ENCODE peak calls at places on chromosomes 12 and 14, in eight cellular contexts. One of them, this sample, is unnamed.

GRCh38 chr12:27333311-27334009 is 824 bp downstream of the BMAL2 start:
- DNase-seq in bronchial epithelial cell: peak
- DNase-seq in cardiac fibroblast: no peak
- DNase-seq in heart left ventricle: peak
- DNase-seq in fibroblast of villous mesenchyme: no peak
- DNase-seq in GM12865: peak
- DNase-seq in fibroblast of mammary gland: no peak
- DNase-seq in fibroblast of pulmonary artery: no peak
- DNase-seq in this sample: no peak

GRCh38 chr12:5123921-5124320 is 80.2 kb downstream of the KCNA5 start:
- DNase-seq in fibroblast of pulmonary artery: no peak
- DNase-seq in bronchial epithelial cell: peak
- DNase-seq in heart left ventricle: no peak
- DNase-seq in fibroblast of villous mesenchyme: no peak
- DNase-seq in GM12865: no peak
- DNase-seq in cardiac fibroblast: no peak
- DNase-seq in fibroblast of mammary gland: no peak
- DNase-seq in this sample: no peak

GRCh38 chr12:13811061-13811460 is 170.3 kb downstream of the GRIN2B start:
- DNase-seq in cardiac fibroblast: no peak
- DNase-seq in GM12865: no peak
- DNase-seq in bronchial epithelial cell: peak
- DNase-seq in fibroblast of mammary gland: no peak
- DNase-seq in fibroblast of villous mesenchyme: no peak
- DNase-seq in fibroblast of pulmonary artery: no peak
- DNase-seq in heart left ventricle: no peak
- DNase-seq in this sample: no peak

GRCh38 chr14:39175445-39176262 is 600 bp downstream of the PNN start:
- DNase-seq in cardiac fibroblast: peak
- DNase-seq in fibroblast of mammary gland: peak
- DNase-seq in fibroblast of villous mesenchyme: peak
- DNase-seq in fibroblast of pulmonary artery: peak
- DNase-seq in heart left ventricle: no peak
- DNase-seq in GM12865: peak
- DNase-seq in bronchial epithelial cell: peak
- DNase-seq in this sample: no peak

GRCh38 chr12:131900397-131900796 is 6.0 kb downstream of the ULK1 start:
- DNase-seq in GM12865: no peak
- DNase-seq in fibroblast of villous mesenchyme: no peak
- DNase-seq in heart left ventricle: no peak
- DNase-seq in fibroblast of mammary gland: no peak
- DNase-seq in cardiac fibroblast: no peak
- DNase-seq in bronchial epithelial cell: peak
- DNase-seq in fibroblast of pulmonary artery: no peak
- DNase-seq in this sample: no peak

GRCh38 chr14:66746316-66747006 is 238.5 kb downstream of the GPHN start:
- DNase-seq in fibroblast of mammary gland: peak
- DNase-seq in fibroblast of pulmonary artery: peak
- DNase-seq in GM12865: peak
- DNase-seq in cardiac fibroblast: peak
- DNase-seq in heart left ventricle: no peak
- DNase-seq in fibroblast of villous mesenchyme: peak
- DNase-seq in bronchial epithelial cell: peak
- DNase-seq in this sample: no peak

GRCh38 chr12:74152370-74152769 is 385.3 kb upstream of the ATXN7L3B start:
- DNase-seq in heart left ventricle: no peak
- DNase-seq in fibroblast of pulmonary artery: no peak
- DNase-seq in bronchial epithelial cell: no peak
- DNase-seq in GM12865: no peak
- DNase-seq in fibroblast of mammary gland: no peak
- DNase-seq in cardiac fibroblast: no peak
- DNase-seq in fibroblast of villous mesenchyme: no peak
- DNase-seq in this sample: no peak

GRCh38 chr12:112964067-112964670 is 14.2 kb upstream of the OAS2 start:
- DNase-seq in fibroblast of mammary gland: no peak
- DNase-seq in heart left ventricle: no peak
- DNase-seq in fibroblast of pulmonary artery: no peak
- DNase-seq in GM12865: no peak
- DNase-seq in cardiac fibroblast: no peak
- DNase-seq in bronchial epithelial cell: no peak
- DNase-seq in fibroblast of villous mesenchyme: no peak
- DNase-seq in this sample: no peak

GRCh38 chr14:103755060-103755459 is 39.5 kb downstream of the ZFYVE21 start:
- DNase-seq in GM12865: no peak
- DNase-seq in fibroblast of pulmonary artery: no peak
- DNase-seq in bronchial epithelial cell: no peak
- DNase-seq in fibroblast of mammary gland: no peak
- DNase-seq in fibroblast of villous mesenchyme: no peak
- DNase-seq in heart left ventricle: no peak
- DNase-seq in cardiac fibroblast: no peak
- DNase-seq in this sample: no peak

GRCh38 chr12:110174373-110174996 is 50.3 kb downstream of the IFT81 start:
- DNase-seq in fibroblast of villous mesenchyme: no peak
- DNase-seq in fibroblast of pulmonary artery: no peak
- DNase-seq in GM12865: no peak
- DNase-seq in bronchial epithelial cell: no peak
- DNase-seq in fibroblast of mammary gland: no peak
- DNase-seq in heart left ventricle: no peak
- DNase-seq in cardiac fibroblast: no peak
- DNase-seq in this sample: no peak

GRCh38 chr14:57692671-57693070 is 173.2 kb downstream of the SLC35F4 start:
- DNase-seq in heart left ventricle: no peak
- DNase-seq in cardiac fibroblast: peak
- DNase-seq in fibroblast of pulmonary artery: peak
- DNase-seq in fibroblast of mammary gland: peak
- DNase-seq in GM12865: peak
- DNase-seq in fibroblast of villous mesenchyme: peak
- DNase-seq in bronchial epithelial cell: peak
- DNase-seq in this sample: no peak

GRCh38 chr12:104258476-104259067 is 43.0 kb downstream of the TXNRD1 start:
- DNase-seq in fibroblast of pulmonary artery: peak
- DNase-seq in fibroblast of mammary gland: no peak
- DNase-seq in fibroblast of villous mesenchyme: no peak
- DNase-seq in bronchial epithelial cell: no peak
- DNase-seq in cardiac fibroblast: peak
- DNase-seq in heart left ventricle: no peak
- DNase-seq in GM12865: no peak
- DNase-seq in this sample: no peak

GRCh38 chr12:22625671-22626251 is 790 bp downstream of the ETNK1 start:
- DNase-seq in cardiac fibroblast: peak
- DNase-seq in heart left ventricle: peak
- DNase-seq in fibroblast of mammary gland: peak
- DNase-seq in fibroblast of villous mesenchyme: peak
- DNase-seq in bronchial epithelial cell: peak
- DNase-seq in GM12865: peak
- DNase-seq in fibroblast of pulmonary artery: peak
- DNase-seq in this sample: no peak

GRCh38 chr12:2833810-2834209 is 1.0 kb downstream of the NRIP2 start:
- DNase-seq in cardiac fibroblast: peak
- DNase-seq in bronchial epithelial cell: no peak
- DNase-seq in fibroblast of pulmonary artery: peak
- DNase-seq in fibroblast of mammary gland: no peak
- DNase-seq in fibroblast of villous mesenchyme: no peak
- DNase-seq in heart left ventricle: peak
- DNase-seq in GM12865: no peak
- DNase-seq in this sample: no peak

GRCh38 chr12:80186727-80187217 is 87.4 kb downstream of the OTOGL start:
- DNase-seq in fibroblast of mammary gland: peak
- DNase-seq in fibroblast of villous mesenchyme: peak
- DNase-seq in bronchial epithelial cell: peak
- DNase-seq in GM12865: peak
- DNase-seq in heart left ventricle: peak
- DNase-seq in cardiac fibroblast: peak
- DNase-seq in fibroblast of pulmonary artery: peak
- DNase-seq in this sample: no peak

GRCh38 chr12:113214938-113215400 is 6.3 kb upstream of the TPCN1 start:
- DNase-seq in fibroblast of pulmonary artery: peak
- DNase-seq in bronchial epithelial cell: peak
- DNase-seq in fibroblast of villous mesenchyme: peak
- DNase-seq in GM12865: peak
- DNase-seq in fibroblast of mammary gland: peak
- DNase-seq in heart left ventricle: peak
- DNase-seq in cardiac fibroblast: peak
- DNase-seq in this sample: peak

GRCh38 chr14:64444984-64445845 is 20.1 kb upstream of the AKAP5 start:
- DNase-seq in bronchial epithelial cell: peak
- DNase-seq in GM12865: peak
- DNase-seq in fibroblast of mammary gland: peak
- DNase-seq in fibroblast of villous mesenchyme: peak
- DNase-seq in fibroblast of pulmonary artery: peak
- DNase-seq in heart left ventricle: no peak
- DNase-seq in cardiac fibroblast: peak
- DNase-seq in this sample: peak

GRCh38 chr14:94110552-94111181 is at the start of gene IFI27:
- DNase-seq in cardiac fibroblast: peak
- DNase-seq in bronchial epithelial cell: peak
- DNase-seq in fibroblast of pulmonary artery: peak
- DNase-seq in GM12865: no peak
- DNase-seq in heart left ventricle: peak
- DNase-seq in fibroblast of villous mesenchyme: peak
- DNase-seq in fibroblast of mammary gland: peak
- DNase-seq in this sample: no peak

GRCh38 chr14:94113073-94113472 is 2.5 kb downstream of the IFI27 start:
- DNase-seq in GM12865: no peak
- DNase-seq in fibroblast of mammary gland: no peak
- DNase-seq in heart left ventricle: no peak
- DNase-seq in fibroblast of villous mesenchyme: no peak
- DNase-seq in cardiac fibroblast: no peak
- DNase-seq in fibroblast of pulmonary artery: no peak
- DNase-seq in bronchial epithelial cell: no peak
- DNase-seq in this sample: no peak

GRCh38 chr14:94109915-94110250 is 653 bp upstream of the IFI27 start:
- DNase-seq in GM12865: no peak
- DNase-seq in heart left ventricle: peak
- DNase-seq in bronchial epithelial cell: no peak
- DNase-seq in fibroblast of mammary gland: no peak
- DNase-seq in fibroblast of pulmonary artery: no peak
- DNase-seq in fibroblast of villous mesenchyme: no peak
- DNase-seq in cardiac fibroblast: no peak
- DNase-seq in this sample: no peak

GRCh38 chr14:94112513-94113060 is 2.1 kb downstream of the IFI27 start:
- DNase-seq in fibroblast of pulmonary artery: no peak
- DNase-seq in heart left ventricle: peak
- DNase-seq in fibroblast of villous mesenchyme: no peak
- DNase-seq in fibroblast of mammary gland: no peak
- DNase-seq in cardiac fibroblast: no peak
- DNase-seq in GM12865: no peak
- DNase-seq in bronchial epithelial cell: no peak
- DNase-seq in this sample: no peak

GRCh38 chr14:94111276-94112095 is 950 bp downstream of the IFI27 start:
- DNase-seq in heart left ventricle: peak
- DNase-seq in cardiac fibroblast: no peak
- DNase-seq in fibroblast of mammary gland: no peak
- DNase-seq in bronchial epithelial cell: no peak
- DNase-seq in fibroblast of villous mesenchyme: no peak
- DNase-seq in fibroblast of pulmonary artery: no peak
- DNase-seq in GM12865: no peak
- DNase-seq in this sample: no peak
- H3K4me3 ChIP-seq in heart left ventricle: peak
- H3K4me3 ChIP-seq in cardiac fibroblast: no peak
- H3K4me3 ChIP-seq in fibroblast of mammary gland: peak
- H3K4me3 ChIP-seq in bronchial epithelial cell: no peak
- H3K4me3 ChIP-seq in fibroblast of villous mesenchyme: peak
- H3K4me3 ChIP-seq in fibroblast of pulmonary artery: no peak
- H3K4me3 ChIP-seq in GM12865: no peak
- H3K4me3 ChIP-seq in this sample: no peak

GRCh38 chr14:78697341-78697740 is 527.2 kb downstream of the NRXN3 start:
- DNase-seq in fibroblast of villous mesenchyme: peak
- DNase-seq in cardiac fibroblast: peak
- DNase-seq in heart left ventricle: no peak
- DNase-seq in bronchial epithelial cell: peak
- DNase-seq in GM12865: peak
- DNase-seq in fibroblast of mammary gland: peak
- DNase-seq in fibroblast of pulmonary artery: peak
- DNase-seq in this sample: peak
- TF ChIP-seq CTCF in fibroblast of villous mesenchyme: peak
- TF ChIP-seq CTCF in cardiac fibroblast: peak
- TF ChIP-seq CTCF in heart left ventricle: peak
- TF ChIP-seq CTCF in bronchial epithelial cell: peak
- TF ChIP-seq CTCF in GM12865: peak
- TF ChIP-seq CTCF in fibroblast of mammary gland: peak
- TF ChIP-seq CTCF in fibroblast of pulmonary artery: peak
- TF ChIP-seq CTCF in this sample: peak

GRCh38 chr14:68978550-68978911 is 571 bp downstream of the ACTN1 start:
- DNase-seq in heart left ventricle: peak
- DNase-seq in fibroblast of villous mesenchyme: peak
- DNase-seq in fibroblast of mammary gland: no peak
- DNase-seq in cardiac fibroblast: peak
- DNase-seq in fibroblast of pulmonary artery: no peak
- DNase-seq in GM12865: peak
- DNase-seq in bronchial epithelial cell: no peak
- DNase-seq in this sample: no peak

GRCh38 chr14:68981124-68981523 is 2.0 kb upstream of the ACTN1 start:
- DNase-seq in cardiac fibroblast: no peak
- DNase-seq in fibroblast of villous mesenchyme: no peak
- DNase-seq in heart left ventricle: no peak
- DNase-seq in fibroblast of mammary gland: no peak
- DNase-seq in bronchial epithelial cell: no peak
- DNase-seq in fibroblast of pulmonary artery: no peak
- DNase-seq in GM12865: no peak
- DNase-seq in this sample: no peak

GRCh38 chr14:68979021-68979721 is at the start of gene ACTN1:
- DNase-seq in fibroblast of mammary gland: peak
- DNase-seq in fibroblast of villous mesenchyme: peak
- DNase-seq in GM12865: peak
- DNase-seq in heart left ventricle: peak
- DNase-seq in cardiac fibroblast: peak
- DNase-seq in bronchial epithelial cell: peak
- DNase-seq in fibroblast of pulmonary artery: peak
- DNase-seq in this sample: no peak

GRCh38 chr14:68981539-68981976 is 2.5 kb upstream of the ACTN1 start:
- DNase-seq in fibroblast of villous mesenchyme: peak
- DNase-seq in GM12865: no peak
- DNase-seq in fibroblast of pulmonary artery: peak
- DNase-seq in bronchial epithelial cell: peak
- DNase-seq in cardiac fibroblast: peak
- DNase-seq in heart left ventricle: no peak
- DNase-seq in fibroblast of mammary gland: peak
- DNase-seq in this sample: no peak

GRCh38 chr14:68979722-68980552 is 835 bp upstream of the ACTN1 start:
- DNase-seq in fibroblast of villous mesenchyme: no peak
- DNase-seq in GM12865: no peak
- DNase-seq in heart left ventricle: peak
- DNase-seq in cardiac fibroblast: no peak
- DNase-seq in fibroblast of pulmonary artery: no peak
- DNase-seq in bronchial epithelial cell: peak
- DNase-seq in fibroblast of mammary gland: peak
- DNase-seq in this sample: no peak
- H3K4me3 ChIP-seq in fibroblast of villous mesenchyme: peak
- H3K4me3 ChIP-seq in GM12865: peak
- H3K4me3 ChIP-seq in heart left ventricle: peak
- H3K4me3 ChIP-seq in cardiac fibroblast: peak
- H3K4me3 ChIP-seq in fibroblast of pulmonary artery: peak
- H3K4me3 ChIP-seq in bronchial epithelial cell: peak
- H3K4me3 ChIP-seq in fibroblast of mammary gland: peak
- H3K4me3 ChIP-seq in this sample: peak

DNA sequence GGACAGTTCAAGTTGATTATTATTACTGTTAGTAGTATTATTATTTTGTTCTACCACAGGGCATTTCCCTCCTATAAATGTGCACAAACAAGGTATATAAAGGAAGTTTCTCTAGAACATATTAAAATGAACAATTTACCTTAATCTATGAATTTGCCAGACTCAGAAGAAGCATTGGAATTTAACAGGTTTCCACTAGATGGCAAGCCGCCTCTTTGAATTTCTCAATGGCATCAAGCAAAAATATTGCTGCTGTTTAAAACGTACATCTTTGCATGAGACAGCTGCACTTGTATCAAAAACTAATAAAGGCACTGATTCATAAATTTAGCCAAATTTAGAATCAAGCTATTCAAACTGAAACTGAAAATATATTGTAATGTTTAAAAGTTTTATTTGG is 34.6 kb upstream of the MIS18BP1 start:
- DNase-seq in cardiac fibroblast: no peak
- DNase-seq in fibroblast of pulmonary artery: no peak
- DNase-seq in fibroblast of mammary gland: no peak
- DNase-seq in fibroblast of villous mesenchyme: no peak
- DNase-seq in heart left ventricle: no peak
- DNase-seq in bronchial epithelial cell: no peak
- DNase-seq in GM12865: no peak
- DNase-seq in this sample: no peak
- TF ChIP-seq CTCF in cardiac fibroblast: no peak
- TF ChIP-seq CTCF in fibroblast of pulmonary artery: no peak
- TF ChIP-seq CTCF in fibroblast of mammary gland: no peak
- TF ChIP-seq CTCF in fibroblast of villous mesenchyme: no peak
- TF ChIP-seq CTCF in heart left ventricle: no peak
- TF ChIP-seq CTCF in bronchial epithelial cell: no peak
- TF ChIP-seq CTCF in GM12865: no peak
- TF ChIP-seq CTCF in this sample: no peak